ENCODE peak calls at places on chromosomes 16 and 17, in seven cellular contexts. W is mesendoderm, J is tibial nerve, R is pancreas, M is thoracic aorta, D is IMR-90, C is lower leg skin. F is an unnamed sample.

GRCh38 chr16:73015612-73016487 is 32.1 kb downstream of the ZFHX3 start:
- DNase-seq in W (no peak), J (no peak), R (peak; percentile 79), M (no peak), D (no peak), C (peak; percentile 78), F (no peak)

GRCh38 chr16:27437946-27438345 is 36.0 kb downstream of the IL21R start:
- DNase-seq in W (no peak), J (no peak), R (no peak), M (no peak), D (no peak), C (no peak), F (no peak)

GRCh38 chr17:50911890-50912289 is 45.7 kb upstream of the TOB1 start:
- DNase-seq in W (no peak), J (no peak), R (no peak), M (no peak), D (no peak), C (no peak), F (no peak)

GRCh38 chr17:19384723-19385391 is 2.1 kb downstream of the MFAP4 start:
- DNase-seq in W (peak; percentile 53), J (peak; percentile 94), R (no peak), M (no peak), D (peak; percentile 91), C (peak; percentile 87), F (peak; percentile 44)

GRCh38 chr17:64679710-64680216 is 17.7 kb upstream of the SMURF2 start:
- DNase-seq in W (peak; percentile 67), J (no peak), R (no peak), M (no peak), D (peak; percentile 99), C (no peak), F (no peak)

GRCh38 chr17:83186751-83187421 is 107.5 kb downstream of the METRNL start:
- DNase-seq in W (no peak), J (peak; percentile 5), R (peak; percentile 4), M (no peak), D (no peak), C (no peak), F (no peak)

GRCh38 chr17:43907425-43907981 is at the start of gene MPP2:
- DNase-seq in W (peak; percentile 93), J (peak; percentile 25), R (peak; percentile 66), M (no peak), D (peak; percentile 58), C (no peak), F (no peak)

GRCh38 chr17:17491546-17491988 is 4.6 kb downstream of the RASD1 start:
- DNase-seq in W (no peak), J (no peak), R (no peak), M (no peak), D (no peak), C (no peak), F (no peak)

GRCh38 chr16:78684040-78684611 is 584.7 kb downstream of the WWOX start:
- DNase-seq in W (no peak), J (peak; percentile 24), R (no peak), M (peak; percentile 39), D (peak; percentile 43), C (peak; percentile 81), F (no peak)

GRCh38 chr16:49491736-49492089 is 118.1 kb downstream of the C16orf78 start:
- DNase-seq in W (peak; percentile 93), J (no peak), R (no peak), M (no peak), D (no peak), C (no peak), F (no peak)

GRCh38 chr16:19831678-19832077 is 53.0 kb downstream of the GPRC5B start:
- DNase-seq in W (no peak), J (no peak), R (no peak), M (no peak), D (peak; percentile 89), C (no peak), F (no peak)

GRCh38 chr16:84611041-84611440 is 6.8 kb downstream of the COTL1 start:
- DNase-seq in W (no peak), J (no peak), R (no peak), M (no peak), D (peak; percentile 61), C (no peak), F (no peak)

GRCh38 chr17:65629234-65629690 is 67.8 kb upstream of the AXIN2 start:
- DNase-seq in W (peak; percentile 36), J (no peak), R (no peak), M (no peak), D (peak; percentile 13), C (no peak), F (no peak)

GRCh38 chr16:73280366-73280765 is 232.4 kb upstream of the ZFHX3 start:
- DNase-seq in W (no peak), J (no peak), R (no peak), M (no peak), D (no peak), C (no peak), F (no peak)

GRCh38 chr17:27218719-27219488 is 75.0 kb upstream of the WSB1 start:
- DNase-seq in W (no peak), J (no peak), R (no peak), M (no peak), D (no peak), C (no peak), F (no peak)

GRCh38 chr17:17859909-17860760 is 23.3 kb upstream of the SREBF1 start:
- DNase-seq in W (peak; percentile 65), J (no peak), R (peak; percentile 54), M (no peak), D (peak; percentile 38), C (no peak), F (no peak)

GRCh38 chr16:75310541-75310940 is 59.1 kb upstream of the BCAR1 start:
- DNase-seq in W (no peak), J (no peak), R (no peak), M (no peak), D (no peak), C (no peak), F (no peak)

GRCh38 chr16:85999778-86000177 is 100.8 kb downstream of the IRF8 start:
- DNase-seq in W (no peak), J (no peak), R (no peak), M (no peak), D (no peak), C (no peak), F (no peak)

GRCh38 chr17:61139219-61139618 is 260.4 kb upstream of the TBX2 start:
- DNase-seq in W (no peak), J (no peak), R (no peak), M (no peak), D (peak; percentile 88), C (no peak), F (peak; percentile 26)

GRCh38 chr17:77381185-77381700 is 240.5 kb downstream of the SEC14L1 start:
- DNase-seq in W (no peak), J (no peak), R (no peak), M (no peak), D (no peak), C (no peak), F (no peak)

GRCh38 chr17:65170839-65171238 is 33.7 kb downstream of the RGS9 start:
- DNase-seq in W (no peak), J (no peak), R (peak; percentile 53), M (no peak), D (peak; percentile 55), C (no peak), F (no peak)

GRCh38 chr16:11253009-11253994 is 2.7 kb downstream of the SOCS1 start:
- DNase-seq in W (no peak), J (no peak), R (no peak), M (no peak), D (peak; percentile 84), C (no peak), F (no peak)

GRCh38 chr16:74186589-74186988 is 110.0 kb upstream of the PSMD7 start:
- DNase-seq in W (no peak), J (no peak), R (no peak), M (no peak), D (peak; percentile 48), C (no peak), F (peak; percentile 79)

GRCh38 chr17:27552467-27552779 is 78.6 kb upstream of the LGALS9 start:
- DNase-seq in W (peak; percentile 76), J (no peak), R (no peak), M (no peak), D (peak; percentile 72), C (no peak), F (no peak)

GRCh38 chr17:15220785-15221184 is 44.3 kb downstream of the PMP22 start:
- DNase-seq in W (no peak), J (no peak), R (no peak), M (no peak), D (no peak), C (no peak), F (no peak)

DNA sequence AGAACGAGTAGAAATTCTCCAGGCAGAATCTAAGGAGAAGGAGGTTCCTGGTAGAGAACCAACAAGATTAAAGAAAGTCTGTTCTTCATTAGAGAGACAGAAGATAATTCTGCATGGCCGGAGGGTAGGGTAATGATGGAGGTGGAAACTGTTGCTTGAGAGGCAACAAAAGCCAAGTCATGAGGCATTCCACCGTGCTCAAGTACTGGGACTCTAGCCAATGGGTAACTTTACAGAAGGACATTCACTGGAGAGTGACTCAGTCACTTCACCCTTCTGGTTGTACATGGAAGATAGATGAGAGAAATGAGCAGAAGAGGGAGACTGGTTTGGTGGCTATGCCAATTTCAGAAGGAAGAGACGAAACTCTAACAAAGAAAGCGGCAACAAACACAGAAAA is 53.6 kb upstream of the ANKFN1 start:
- DNase-seq in W (no peak), J (no peak), R (no peak), M (no peak), D (peak; percentile 8), C (no peak), F (no peak)
- H3K4me3 ChIP-seq in W (no peak overlapping the region), J (no peak overlapping the region), R (no peak overlapping the region), M (no peak overlapping the region), D (no peak overlapping the region), C (no peak overlapping the region), F (no peak overlapping the region)

GRCh38 chr17:57275365-57275764 is 19.0 kb downstream of the MSI2 start:
- DNase-seq in W (no peak), J (no peak), R (no peak), M (no peak), D (no peak), C (no peak), F (no peak)

GRCh38 chr17:57278740-57279387 is 22.5 kb downstream of the MSI2 start:
- DNase-seq in W (no peak), J (no peak), R (no peak), M (no peak), D (no peak), C (no peak), F (no peak)

GRCh38 chr17:57279432-57279831 is 23.1 kb downstream of the MSI2 start:
- DNase-seq in W (no peak), J (no peak), R (no peak), M (no peak), D (peak; percentile 8), C (no peak), F (no peak)

GRCh38 chr17:57276621-57277020 is 20.3 kb downstream of the MSI2 start:
- DNase-seq in W (no peak), J (no peak), R (no peak), M (no peak), D (no peak), C (no peak), F (no peak)

GRCh38 chr17:57277923-57278604 is 21.7 kb downstream of the MSI2 start:
- DNase-seq in W (no peak), J (no peak), R (no peak), M (no peak), D (no peak), C (no peak), F (no peak)
- H3K4me3 ChIP-seq in W (no peak overlapping the region), J (no peak overlapping the region), R (no peak overlapping the region), M (no peak overlapping the region), D (no peak overlapping the region), C (no peak overlapping the region), F (no peak overlapping the region)

GRCh38 chr17:58336456-58337094 is 8.0 kb upstream of the TSPOAP1 start:
- DNase-seq in W (no peak), J (no peak), R (no peak), M (no peak), D (peak; percentile 38), C (no peak), F (no peak)
- H3K4me3 ChIP-seq in W (no peak overlapping the region), J (no peak overlapping the region), R (no peak overlapping the region), M (no peak overlapping the region), D (no peak overlapping the region), C (no peak overlapping the region), F (no peak overlapping the region)

GRCh38 chr16:1389762-1390161 is 24.7 kb downstream of the UNKL start:
- DNase-seq in W (no peak), J (no peak), R (no peak), M (no peak), D (no peak), C (no peak), F (no peak)
- H3K4me3 ChIP-seq in W (no peak overlapping the region), J (no peak overlapping the region), R (no peak overlapping the region), M (no peak overlapping the region), D (no peak overlapping the region), C (no peak overlapping the region), F (no peak overlapping the region)